ENCODE peak calls at places on chromosomes 5 and 9, in ten cellular contexts. One of them, this sample, is unnamed.

GRCh38 chr5:77029376-77029885 is 773 bp upstream of the AGGF1 start:
- DNase-seq in WTC11: no peak
- DNase-seq in CD8-positive, alpha-beta T cell: no peak
- DNase-seq in central memory CD4-positive, alpha-beta T cell: no peak
- DNase-seq in EH: no peak
- DNase-seq in AG08395: no peak
- DNase-seq in ACHN: no peak
- DNase-seq in neural crest cell: no peak
- DNase-seq in colonic mucosa: no peak
- DNase-seq in stimulated activated CD8-positive, alpha-beta memory T cell treated with anti-CD3 and anti-CD28 coated beads, Interleukin-2, amount 100 ng/mL, for 48 hours: no peak
- DNase-seq in this sample: no peak

GRCh38 chr5:168705321-168705720 is 126.2 kb upstream of the PANK3 start:
- DNase-seq in WTC11: no peak
- DNase-seq in AG08395: no peak
- DNase-seq in CD8-positive, alpha-beta T cell: no peak
- DNase-seq in ACHN: no peak
- DNase-seq in stimulated activated CD8-positive, alpha-beta memory T cell treated with anti-CD3 and anti-CD28 coated beads, Interleukin-2, amount 100 ng/mL, for 48 hours: no peak
- DNase-seq in central memory CD4-positive, alpha-beta T cell: no peak
- DNase-seq in EH: no peak
- DNase-seq in neural crest cell: no peak
- DNase-seq in colonic mucosa: no peak
- DNase-seq in this sample: no peak

GRCh38 chr5:79069488-79070001 is at the start of the genes BHMT2 and DMGDH:
- DNase-seq in AG08395: peak; percentile 65
- DNase-seq in ACHN: no peak
- DNase-seq in EH: peak; percentile 70
- DNase-seq in neural crest cell: no peak
- DNase-seq in stimulated activated CD8-positive, alpha-beta memory T cell treated with anti-CD3 and anti-CD28 coated beads, Interleukin-2, amount 100 ng/mL, for 48 hours: no peak
- DNase-seq in CD8-positive, alpha-beta T cell: no peak
- DNase-seq in colonic mucosa: no peak
- DNase-seq in WTC11: no peak
- DNase-seq in central memory CD4-positive, alpha-beta T cell: no peak
- DNase-seq in this sample: no peak

GRCh38 chr5:173302546-173303155 is 25.6 kb downstream of the STC2 start:
- DNase-seq in EH: peak; percentile 88
- DNase-seq in WTC11: no peak
- DNase-seq in ACHN: peak; percentile 9
- DNase-seq in AG08395: peak; percentile 95
- DNase-seq in stimulated activated CD8-positive, alpha-beta memory T cell treated with anti-CD3 and anti-CD28 coated beads, Interleukin-2, amount 100 ng/mL, for 48 hours: no peak
- DNase-seq in central memory CD4-positive, alpha-beta T cell: no peak
- DNase-seq in neural crest cell: no peak
- DNase-seq in colonic mucosa: no peak
- DNase-seq in CD8-positive, alpha-beta T cell: no peak
- DNase-seq in this sample: no peak

GRCh38 chr9:74773886-74774479 is 113.7 kb downstream of the TRPM6 start:
- DNase-seq in AG08395: peak; percentile 70
- DNase-seq in ACHN: peak; percentile 60
- DNase-seq in CD8-positive, alpha-beta T cell: peak; percentile 45
- DNase-seq in EH: peak; percentile 75
- DNase-seq in colonic mucosa: peak; percentile 86
- DNase-seq in central memory CD4-positive, alpha-beta T cell: peak; percentile 58
- DNase-seq in stimulated activated CD8-positive, alpha-beta memory T cell treated with anti-CD3 and anti-CD28 coated beads, Interleukin-2, amount 100 ng/mL, for 48 hours: peak; percentile 53
- DNase-seq in neural crest cell: peak; percentile 65
- DNase-seq in WTC11: peak; percentile 78
- DNase-seq in this sample: peak; percentile 57

GRCh38 chr5:72693546-72693945 is 122.9 kb upstream of the TNPO1 start:
- DNase-seq in AG08395: no peak
- DNase-seq in WTC11: no peak
- DNase-seq in EH: no peak
- DNase-seq in colonic mucosa: no peak
- DNase-seq in stimulated activated CD8-positive, alpha-beta memory T cell treated with anti-CD3 and anti-CD28 coated beads, Interleukin-2, amount 100 ng/mL, for 48 hours: no peak
- DNase-seq in central memory CD4-positive, alpha-beta T cell: no peak
- DNase-seq in neural crest cell: no peak
- DNase-seq in ACHN: no peak
- DNase-seq in CD8-positive, alpha-beta T cell: no peak
- DNase-seq in this sample: no peak

GRCh38 chr9:101336091-101336490 is 48.7 kb downstream of the BAAT start:
- DNase-seq in neural crest cell: no peak
- DNase-seq in AG08395: no peak
- DNase-seq in ACHN: no peak
- DNase-seq in central memory CD4-positive, alpha-beta T cell: no peak
- DNase-seq in WTC11: no peak
- DNase-seq in CD8-positive, alpha-beta T cell: no peak
- DNase-seq in stimulated activated CD8-positive, alpha-beta memory T cell treated with anti-CD3 and anti-CD28 coated beads, Interleukin-2, amount 100 ng/mL, for 48 hours: no peak
- DNase-seq in colonic mucosa: no peak
- DNase-seq in EH: no peak
- DNase-seq in this sample: no peak

GRCh38 chr9:124033348-124033747 is 21.8 kb downstream of the LHX2 start:
- DNase-seq in CD8-positive, alpha-beta T cell: no peak
- DNase-seq in central memory CD4-positive, alpha-beta T cell: no peak
- DNase-seq in EH: no peak
- DNase-seq in WTC11: no peak
- DNase-seq in neural crest cell: no peak
- DNase-seq in stimulated activated CD8-positive, alpha-beta memory T cell treated with anti-CD3 and anti-CD28 coated beads, Interleukin-2, amount 100 ng/mL, for 48 hours: no peak
- DNase-seq in ACHN: no peak
- DNase-seq in AG08395: no peak
- DNase-seq in colonic mucosa: no peak
- DNase-seq in this sample: no peak

GRCh38 chr5:167208911-167209310 is 1082.5 kb upstream of the WWC1 start:
- DNase-seq in central memory CD4-positive, alpha-beta T cell: no peak
- DNase-seq in EH: peak; percentile 44
- DNase-seq in WTC11: no peak
- DNase-seq in stimulated activated CD8-positive, alpha-beta memory T cell treated with anti-CD3 and anti-CD28 coated beads, Interleukin-2, amount 100 ng/mL, for 48 hours: no peak
- DNase-seq in CD8-positive, alpha-beta T cell: no peak
- DNase-seq in neural crest cell: no peak
- DNase-seq in colonic mucosa: no peak
- DNase-seq in AG08395: no peak
- DNase-seq in ACHN: peak; percentile 58
- DNase-seq in this sample: no peak

GRCh38 chr9:35675732-35676392 is 2.1 kb downstream of the CA9 start:
- DNase-seq in EH: no peak
- DNase-seq in ACHN: no peak
- DNase-seq in neural crest cell: peak; percentile 90
- DNase-seq in CD8-positive, alpha-beta T cell: no peak
- DNase-seq in colonic mucosa: peak; percentile 57
- DNase-seq in WTC11: peak; percentile 95
- DNase-seq in stimulated activated CD8-positive, alpha-beta memory T cell treated with anti-CD3 and anti-CD28 coated beads, Interleukin-2, amount 100 ng/mL, for 48 hours: no peak
- DNase-seq in AG08395: peak; percentile 31
- DNase-seq in central memory CD4-positive, alpha-beta T cell: no peak
- DNase-seq in this sample: no peak

GRCh38 chr9:115058175-115058574 is 59.8 kb downstream of the TNC start:
- DNase-seq in colonic mucosa: no peak
- DNase-seq in EH: peak; percentile 66
- DNase-seq in WTC11: no peak
- DNase-seq in AG08395: no peak
- DNase-seq in CD8-positive, alpha-beta T cell: no peak
- DNase-seq in stimulated activated CD8-positive, alpha-beta memory T cell treated with anti-CD3 and anti-CD28 coated beads, Interleukin-2, amount 100 ng/mL, for 48 hours: no peak
- DNase-seq in neural crest cell: no peak
- DNase-seq in central memory CD4-positive, alpha-beta T cell: no peak
- DNase-seq in ACHN: no peak
- DNase-seq in this sample: no peak

GRCh38 chr9:96391021-96391765 is 7.7 kb upstream of the SLC35D2 start:
- DNase-seq in WTC11: no peak
- DNase-seq in neural crest cell: no peak
- DNase-seq in CD8-positive, alpha-beta T cell: no peak
- DNase-seq in central memory CD4-positive, alpha-beta T cell: no peak
- DNase-seq in EH: no peak
- DNase-seq in ACHN: no peak
- DNase-seq in stimulated activated CD8-positive, alpha-beta memory T cell treated with anti-CD3 and anti-CD28 coated beads, Interleukin-2, amount 100 ng/mL, for 48 hours: no peak
- DNase-seq in AG08395: no peak
- DNase-seq in colonic mucosa: peak; percentile 79
- DNase-seq in this sample: no peak

GRCh38 chr5:145941677-145942130 is 5.3 kb downstream of the SH3RF2 start:
- DNase-seq in central memory CD4-positive, alpha-beta T cell: no peak
- DNase-seq in colonic mucosa: no peak
- DNase-seq in WTC11: no peak
- DNase-seq in AG08395: no peak
- DNase-seq in ACHN: no peak
- DNase-seq in stimulated activated CD8-positive, alpha-beta memory T cell treated with anti-CD3 and anti-CD28 coated beads, Interleukin-2, amount 100 ng/mL, for 48 hours: no peak
- DNase-seq in CD8-positive, alpha-beta T cell: no peak
- DNase-seq in neural crest cell: no peak
- DNase-seq in EH: peak; percentile 58
- DNase-seq in this sample: no peak

GRCh38 chr5:115850771-115851416 is 9.2 kb downstream of the AP3S1 start:
- DNase-seq in WTC11: no peak
- DNase-seq in ACHN: peak; percentile 31
- DNase-seq in colonic mucosa: no peak
- DNase-seq in CD8-positive, alpha-beta T cell: no peak
- DNase-seq in stimulated activated CD8-positive, alpha-beta memory T cell treated with anti-CD3 and anti-CD28 coated beads, Interleukin-2, amount 100 ng/mL, for 48 hours: no peak
- DNase-seq in neural crest cell: no peak
- DNase-seq in central memory CD4-positive, alpha-beta T cell: no peak
- DNase-seq in EH: peak; percentile 71
- DNase-seq in AG08395: peak; percentile 7
- DNase-seq in this sample: no peak

GRCh38 chr9:89661956-89662717 is 57.3 kb downstream of the GADD45G start:
- DNase-seq in AG08395: peak; percentile 100
- DNase-seq in stimulated activated CD8-positive, alpha-beta memory T cell treated with anti-CD3 and anti-CD28 coated beads, Interleukin-2, amount 100 ng/mL, for 48 hours: no peak
- DNase-seq in colonic mucosa: peak; percentile 100
- DNase-seq in WTC11: peak; percentile 92
- DNase-seq in neural crest cell: peak; percentile 80
- DNase-seq in EH: peak; percentile 88
- DNase-seq in central memory CD4-positive, alpha-beta T cell: no peak
- DNase-seq in CD8-positive, alpha-beta T cell: no peak
- DNase-seq in ACHN: peak; percentile 90
- DNase-seq in this sample: no peak

GRCh38 chr9:33114746-33115145 is 38.3 kb upstream of the SMU1 start:
- DNase-seq in ACHN: no peak
- DNase-seq in central memory CD4-positive, alpha-beta T cell: no peak
- DNase-seq in EH: no peak
- DNase-seq in colonic mucosa: no peak
- DNase-seq in neural crest cell: no peak
- DNase-seq in AG08395: no peak
- DNase-seq in WTC11: no peak
- DNase-seq in CD8-positive, alpha-beta T cell: no peak
- DNase-seq in stimulated activated CD8-positive, alpha-beta memory T cell treated with anti-CD3 and anti-CD28 coated beads, Interleukin-2, amount 100 ng/mL, for 48 hours: no peak
- DNase-seq in this sample: no peak

GRCh38 chr9:33130501-33130900 is 36.6 kb downstream of the B4GALT1 start:
- DNase-seq in CD8-positive, alpha-beta T cell: no peak
- DNase-seq in central memory CD4-positive, alpha-beta T cell: no peak
- DNase-seq in EH: peak; percentile 49
- DNase-seq in WTC11: no peak
- DNase-seq in AG08395: peak; percentile 32
- DNase-seq in ACHN: no peak
- DNase-seq in neural crest cell: no peak
- DNase-seq in colonic mucosa: no peak
- DNase-seq in stimulated activated CD8-positive, alpha-beta memory T cell treated with anti-CD3 and anti-CD28 coated beads, Interleukin-2, amount 100 ng/mL, for 48 hours: no peak
- DNase-seq in this sample: no peak

GRCh38 chr9:126471084-126471611 is 142.6 kb upstream of the LMX1B start:
- DNase-seq in central memory CD4-positive, alpha-beta T cell: peak; percentile 85
- DNase-seq in AG08395: no peak
- DNase-seq in ACHN: no peak
- DNase-seq in neural crest cell: no peak
- DNase-seq in WTC11: no peak
- DNase-seq in colonic mucosa: peak; percentile 60
- DNase-seq in EH: peak; percentile 88
- DNase-seq in CD8-positive, alpha-beta T cell: peak; percentile 56
- DNase-seq in stimulated activated CD8-positive, alpha-beta memory T cell treated with anti-CD3 and anti-CD28 coated beads, Interleukin-2, amount 100 ng/mL, for 48 hours: peak; percentile 73
- DNase-seq in this sample: no peak

GRCh38 chr9:128422783-128423150 is 2.1 kb downstream of the CERCAM start:
- DNase-seq in neural crest cell: no peak
- DNase-seq in stimulated activated CD8-positive, alpha-beta memory T cell treated with anti-CD3 and anti-CD28 coated beads, Interleukin-2, amount 100 ng/mL, for 48 hours: no peak
- DNase-seq in WTC11: no peak
- DNase-seq in central memory CD4-positive, alpha-beta T cell: no peak
- DNase-seq in EH: no peak
- DNase-seq in AG08395: no peak
- DNase-seq in CD8-positive, alpha-beta T cell: no peak
- DNase-seq in ACHN: no peak
- DNase-seq in colonic mucosa: no peak
- DNase-seq in this sample: no peak

GRCh38 chr9:128921881-128922763 is 1.3 kb downstream of the PHYHD1 start:
- DNase-seq in neural crest cell: peak; percentile 54
- DNase-seq in ACHN: peak; percentile 74
- DNase-seq in AG08395: peak; percentile 58
- DNase-seq in WTC11: peak; percentile 72
- DNase-seq in CD8-positive, alpha-beta T cell: peak; percentile 17
- DNase-seq in central memory CD4-positive, alpha-beta T cell: no peak
- DNase-seq in EH: peak; percentile 65
- DNase-seq in stimulated activated CD8-positive, alpha-beta memory T cell treated with anti-CD3 and anti-CD28 coated beads, Interleukin-2, amount 100 ng/mL, for 48 hours: no peak
- DNase-seq in colonic mucosa: no peak
- DNase-seq in this sample: peak; percentile 85

GRCh38 chr5:2382776-2383677 is 368.4 kb downstream of the IRX2 start:
- DNase-seq in EH: no peak
- DNase-seq in central memory CD4-positive, alpha-beta T cell: no peak
- DNase-seq in ACHN: no peak
- DNase-seq in AG08395: no peak
- DNase-seq in CD8-positive, alpha-beta T cell: no peak
- DNase-seq in colonic mucosa: no peak
- DNase-seq in neural crest cell: no peak
- DNase-seq in stimulated activated CD8-positive, alpha-beta memory T cell treated with anti-CD3 and anti-CD28 coated beads, Interleukin-2, amount 100 ng/mL, for 48 hours: no peak
- DNase-seq in WTC11: no peak
- DNase-seq in this sample: no peak

GRCh38 chr5:125093776-125094175 is 347.3 kb upstream of the ZNF608 start:
- DNase-seq in stimulated activated CD8-positive, alpha-beta memory T cell treated with anti-CD3 and anti-CD28 coated beads, Interleukin-2, amount 100 ng/mL, for 48 hours: no peak
- DNase-seq in WTC11: no peak
- DNase-seq in neural crest cell: no peak
- DNase-seq in colonic mucosa: no peak
- DNase-seq in CD8-positive, alpha-beta T cell: no peak
- DNase-seq in AG08395: peak; percentile 78
- DNase-seq in EH: peak; percentile 91
- DNase-seq in central memory CD4-positive, alpha-beta T cell: no peak
- DNase-seq in ACHN: peak; percentile 34
- DNase-seq in this sample: no peak

GRCh38 chr5:154755361-154756202 is at the start of gene LARP1:
- DNase-seq in neural crest cell: peak; percentile 21
- DNase-seq in stimulated activated CD8-positive, alpha-beta memory T cell treated with anti-CD3 and anti-CD28 coated beads, Interleukin-2, amount 100 ng/mL, for 48 hours: no peak
- DNase-seq in ACHN: peak; percentile 38
- DNase-seq in EH: peak; percentile 37
- DNase-seq in colonic mucosa: peak; percentile 40
- DNase-seq in CD8-positive, alpha-beta T cell: no peak
- DNase-seq in WTC11: no peak
- DNase-seq in central memory CD4-positive, alpha-beta T cell: no peak
- DNase-seq in AG08395: peak; percentile 27
- DNase-seq in this sample: no peak

GRCh38 chr9:353077-353476 is 138.4 kb downstream of the DOCK8 start:
- DNase-seq in ACHN: no peak
- DNase-seq in EH: no peak
- DNase-seq in colonic mucosa: no peak
- DNase-seq in central memory CD4-positive, alpha-beta T cell: no peak
- DNase-seq in neural crest cell: no peak
- DNase-seq in AG08395: no peak
- DNase-seq in WTC11: no peak
- DNase-seq in stimulated activated CD8-positive, alpha-beta memory T cell treated with anti-CD3 and anti-CD28 coated beads, Interleukin-2, amount 100 ng/mL, for 48 hours: no peak
- DNase-seq in CD8-positive, alpha-beta T cell: no peak
- DNase-seq in this sample: no peak

GRCh38 chr9:135159801-135160200 is 72.3 kb downstream of the OLFM1 start:
- DNase-seq in AG08395: no peak
- DNase-seq in central memory CD4-positive, alpha-beta T cell: no peak
- DNase-seq in ACHN: no peak
- DNase-seq in CD8-positive, alpha-beta T cell: no peak
- DNase-seq in EH: no peak
- DNase-seq in neural crest cell: no peak
- DNase-seq in colonic mucosa: no peak
- DNase-seq in stimulated activated CD8-positive, alpha-beta memory T cell treated with anti-CD3 and anti-CD28 coated beads, Interleukin-2, amount 100 ng/mL, for 48 hours: no peak
- DNase-seq in WTC11: no peak
- DNase-seq in this sample: no peak

GRCh38 chr9:117178596-117179111 is 236.2 kb downstream of the ASTN2 start:
- DNase-seq in central memory CD4-positive, alpha-beta T cell: no peak
- DNase-seq in colonic mucosa: no peak
- DNase-seq in AG08395: no peak
- DNase-seq in stimulated activated CD8-positive, alpha-beta memory T cell treated with anti-CD3 and anti-CD28 coated beads, Interleukin-2, amount 100 ng/mL, for 48 hours: no peak
- DNase-seq in CD8-positive, alpha-beta T cell: no peak
- DNase-seq in EH: no peak
- DNase-seq in WTC11: no peak
- DNase-seq in neural crest cell: no peak
- DNase-seq in ACHN: no peak
- DNase-seq in this sample: no peak

GRCh38 chr9:126532951-126533910 is 80.5 kb upstream of the LMX1B start:
- DNase-seq in AG08395: no peak
- DNase-seq in EH: no peak
- DNase-seq in neural crest cell: no peak
- DNase-seq in central memory CD4-positive, alpha-beta T cell: no peak
- DNase-seq in CD8-positive, alpha-beta T cell: no peak
- DNase-seq in colonic mucosa: no peak
- DNase-seq in stimulated activated CD8-positive, alpha-beta memory T cell treated with anti-CD3 and anti-CD28 coated beads, Interleukin-2, amount 100 ng/mL, for 48 hours: no peak
- DNase-seq in ACHN: no peak
- DNase-seq in WTC11: no peak
- DNase-seq in this sample: no peak

GRCh38 chr5:141412853-141413539 is at the start of gene PCDHGA10:
- DNase-seq in CD8-positive, alpha-beta T cell: peak; percentile 40
- DNase-seq in colonic mucosa: peak; percentile 67
- DNase-seq in stimulated activated CD8-positive, alpha-beta memory T cell treated with anti-CD3 and anti-CD28 coated beads, Interleukin-2, amount 100 ng/mL, for 48 hours: peak; percentile 26
- DNase-seq in ACHN: peak; percentile 17
- DNase-seq in WTC11: peak; percentile 78
- DNase-seq in EH: peak; percentile 72
- DNase-seq in central memory CD4-positive, alpha-beta T cell: peak; percentile 42
- DNase-seq in neural crest cell: peak; percentile 37
- DNase-seq in AG08395: peak; percentile 67
- DNase-seq in this sample: no peak